ENCODE peak calls at places on chromosomes 4 and X, in seven cellular contexts. One of them, this sample, is unnamed.
A peak's percentile ranks its signal among the peaks of the same experiment; 100 is the strongest.

GRCh38 chr4:184755278-184755677 is 21.4 kb upstream of the CENPU start:
- DNase-seq in PC-3: peak; percentile 86
- DNase-seq in HFF-Myc: no peak
- DNase-seq in esophagus squamous epithelium: no peak
- DNase-seq in tibial nerve: no peak
- DNase-seq in adrenal gland: no peak
- DNase-seq in AG10803: peak; percentile 67
- DNase-seq in this sample: peak; percentile 41

GRCh38 chrX:106875151-106875550 is 28.0 kb downstream of the RIPPLY1 start:
- DNase-seq in AG10803: peak; percentile 44
- DNase-seq in adrenal gland: no peak
- DNase-seq in esophagus squamous epithelium: no peak
- DNase-seq in tibial nerve: no peak
- DNase-seq in PC-3: no peak
- DNase-seq in HFF-Myc: no peak
- DNase-seq in this sample: no peak

GRCh38 chr4:95889662-95890061 is 49.8 kb downstream of the PDHA2 start:
- DNase-seq in HFF-Myc: no peak
- DNase-seq in esophagus squamous epithelium: no peak
- DNase-seq in tibial nerve: no peak
- DNase-seq in AG10803: no peak
- DNase-seq in adrenal gland: no peak
- DNase-seq in PC-3: peak; percentile 6
- DNase-seq in this sample: no peak

GRCh38 chrX:119155416-119156035 is 27.9 kb upstream of the KIAA1210 start:
- DNase-seq in AG10803: peak; percentile 45
- DNase-seq in tibial nerve: no peak
- DNase-seq in adrenal gland: no peak
- DNase-seq in PC-3: peak; percentile 95
- DNase-seq in HFF-Myc: peak; percentile 29
- DNase-seq in esophagus squamous epithelium: no peak
- DNase-seq in this sample: no peak

GRCh38 chr4:104772849-104773248 is 278.2 kb upstream of the CXXC4 start:
- DNase-seq in HFF-Myc: no peak
- DNase-seq in tibial nerve: no peak
- DNase-seq in AG10803: no peak
- DNase-seq in adrenal gland: no peak
- DNase-seq in esophagus squamous epithelium: no peak
- DNase-seq in PC-3: peak; percentile 2
- DNase-seq in this sample: no peak

GRCh38 chr4:55884851-55885219 is 31.4 kb downstream of the EXOC1 start:
- DNase-seq in tibial nerve: no peak
- DNase-seq in HFF-Myc: no peak
- DNase-seq in AG10803: no peak
- DNase-seq in esophagus squamous epithelium: no peak
- DNase-seq in adrenal gland: no peak
- DNase-seq in PC-3: no peak
- DNase-seq in this sample: no peak

GRCh38 chr4:26320159-26320452 is 708 bp upstream of the RBPJ start:
- DNase-seq in esophagus squamous epithelium: no peak
- DNase-seq in AG10803: peak; percentile 39
- DNase-seq in HFF-Myc: no peak
- DNase-seq in PC-3: no peak
- DNase-seq in adrenal gland: no peak
- DNase-seq in tibial nerve: no peak
- DNase-seq in this sample: no peak

GRCh38 chr4:25676221-25676620 is 20.6 kb downstream of the SLC34A2 start:
- DNase-seq in esophagus squamous epithelium: no peak
- DNase-seq in tibial nerve: no peak
- DNase-seq in adrenal gland: no peak
- DNase-seq in PC-3: no peak
- DNase-seq in AG10803: no peak
- DNase-seq in HFF-Myc: no peak
- DNase-seq in this sample: no peak

GRCh38 chrX:37599735-37600134 is 28.3 kb downstream of the LANCL3 start:
- DNase-seq in adrenal gland: no peak
- DNase-seq in AG10803: no peak
- DNase-seq in tibial nerve: no peak
- DNase-seq in esophagus squamous epithelium: no peak
- DNase-seq in PC-3: peak; percentile 82
- DNase-seq in HFF-Myc: no peak
- DNase-seq in this sample: no peak

GRCh38 chr4:146957252-146957651 is 11.6 kb upstream of the TTC29 start:
- DNase-seq in HFF-Myc: peak; percentile 92
- DNase-seq in tibial nerve: no peak
- DNase-seq in AG10803: peak; percentile 88
- DNase-seq in adrenal gland: no peak
- DNase-seq in PC-3: peak; percentile 78
- DNase-seq in esophagus squamous epithelium: no peak
- DNase-seq in this sample: no peak

GRCh38 chrX:9873952-9874351 is 87.7 kb downstream of the SHROOM2 start:
- DNase-seq in tibial nerve: no peak
- DNase-seq in adrenal gland: peak; percentile 64
- DNase-seq in AG10803: no peak
- DNase-seq in esophagus squamous epithelium: no peak
- DNase-seq in PC-3: peak; percentile 61
- DNase-seq in HFF-Myc: no peak
- DNase-seq in this sample: no peak

GRCh38 chrX:150085881-150086280 is 147.6 kb upstream of the EOLA2 start:
- DNase-seq in adrenal gland: no peak
- DNase-seq in PC-3: peak; percentile 59
- DNase-seq in AG10803: no peak
- DNase-seq in HFF-Myc: no peak
- DNase-seq in tibial nerve: no peak
- DNase-seq in esophagus squamous epithelium: no peak
- DNase-seq in this sample: no peak

GRCh38 chrX:118612290-118612689 is 115.1 kb upstream of the IL13RA1 start:
- DNase-seq in adrenal gland: no peak
- DNase-seq in esophagus squamous epithelium: no peak
- DNase-seq in PC-3: no peak
- DNase-seq in tibial nerve: no peak
- DNase-seq in HFF-Myc: no peak
- DNase-seq in AG10803: no peak
- DNase-seq in this sample: no peak

GRCh38 chrX:108198420-108198819 is 106.8 kb downstream of the ATG4A start:
- DNase-seq in tibial nerve: no peak
- DNase-seq in HFF-Myc: no peak
- DNase-seq in PC-3: no peak
- DNase-seq in esophagus squamous epithelium: no peak
- DNase-seq in adrenal gland: no peak
- DNase-seq in AG10803: no peak
- DNase-seq in this sample: no peak

GRCh38 chr4:121070696-121071639 is 1.4 kb downstream of the NDNF start:
- DNase-seq in adrenal gland: peak; percentile 45
- DNase-seq in HFF-Myc: no peak
- DNase-seq in AG10803: peak; percentile 58
- DNase-seq in PC-3: no peak
- DNase-seq in esophagus squamous epithelium: no peak
- DNase-seq in tibial nerve: peak; percentile 15
- DNase-seq in this sample: peak; percentile 41

GRCh38 chrX:19986531-19986930 is 4.3 kb downstream of the BCLAF3 start:
- DNase-seq in AG10803: peak; percentile 5
- DNase-seq in PC-3: no peak
- DNase-seq in tibial nerve: no peak
- DNase-seq in esophagus squamous epithelium: no peak
- DNase-seq in HFF-Myc: no peak
- DNase-seq in adrenal gland: no peak
- DNase-seq in this sample: no peak

GRCh38 chr4:188735082-188735481 is 595.8 kb downstream of the TRIML1 start:
- DNase-seq in PC-3: no peak
- DNase-seq in esophagus squamous epithelium: no peak
- DNase-seq in AG10803: no peak
- DNase-seq in adrenal gland: no peak
- DNase-seq in tibial nerve: no peak
- DNase-seq in HFF-Myc: no peak
- DNase-seq in this sample: no peak

GRCh38 chr4:100106982-100107381 is 83.3 kb downstream of the DDIT4L start:
- DNase-seq in tibial nerve: no peak
- DNase-seq in HFF-Myc: no peak
- DNase-seq in PC-3: no peak
- DNase-seq in adrenal gland: no peak
- DNase-seq in esophagus squamous epithelium: no peak
- DNase-seq in AG10803: no peak
- DNase-seq in this sample: no peak

GRCh38 chr4:47209833-47210232 is 178.5 kb downstream of the GABRB1 start:
- DNase-seq in AG10803: peak; percentile 42
- DNase-seq in tibial nerve: no peak
- DNase-seq in HFF-Myc: no peak
- DNase-seq in adrenal gland: no peak
- DNase-seq in esophagus squamous epithelium: no peak
- DNase-seq in PC-3: peak; percentile 14
- DNase-seq in this sample: no peak

GRCh38 chrX:77434949-77435348 is 12.2 kb upstream of the FGF16 start:
- DNase-seq in esophagus squamous epithelium: no peak
- DNase-seq in HFF-Myc: no peak
- DNase-seq in PC-3: peak; percentile 61
- DNase-seq in tibial nerve: no peak
- DNase-seq in adrenal gland: no peak
- DNase-seq in AG10803: no peak
- DNase-seq in this sample: no peak

GRCh38 chrX:132270699-132271098 is 51.5 kb upstream of the RAP2C start:
- DNase-seq in adrenal gland: no peak
- DNase-seq in AG10803: peak; percentile 91
- DNase-seq in esophagus squamous epithelium: peak; percentile 0
- DNase-seq in PC-3: peak; percentile 49
- DNase-seq in HFF-Myc: peak; percentile 40
- DNase-seq in tibial nerve: peak; percentile 57
- DNase-seq in this sample: peak; percentile 43
- H3K4me3 ChIP-seq in adrenal gland: no peak overlapping the region
- H3K4me3 ChIP-seq in AG10803: no peak overlapping the region
- H3K4me3 ChIP-seq in esophagus squamous epithelium: no peak overlapping the region
- H3K4me3 ChIP-seq in PC-3: peak overlapping the region; percentile 37
- H3K4me3 ChIP-seq in HFF-Myc: no peak overlapping the region
- H3K4me3 ChIP-seq in tibial nerve: no peak overlapping the region
- H3K4me3 ChIP-seq in this sample: no peak overlapping the region

GRCh38 chr4:97123573-97123972 is 1019.7 kb downstream of the STPG2 start:
- DNase-seq in esophagus squamous epithelium: no peak
- DNase-seq in tibial nerve: no peak
- DNase-seq in PC-3: no peak
- DNase-seq in adrenal gland: no peak
- DNase-seq in HFF-Myc: no peak
- DNase-seq in AG10803: no peak
- DNase-seq in this sample: no peak
- H3K4me3 ChIP-seq in esophagus squamous epithelium: no peak overlapping the region
- H3K4me3 ChIP-seq in tibial nerve: no peak overlapping the region
- H3K4me3 ChIP-seq in PC-3: no peak overlapping the region
- H3K4me3 ChIP-seq in adrenal gland: no peak overlapping the region
- H3K4me3 ChIP-seq in HFF-Myc: no peak overlapping the region
- H3K4me3 ChIP-seq in AG10803: no peak overlapping the region
- H3K4me3 ChIP-seq in this sample: no peak overlapping the region

GRCh38 chr4:3107271-3108185 is 33.0 kb downstream of the HTT start:
- DNase-seq in adrenal gland: no peak
- DNase-seq in PC-3: no peak
- DNase-seq in AG10803: peak; percentile 36
- DNase-seq in HFF-Myc: no peak
- DNase-seq in esophagus squamous epithelium: no peak
- DNase-seq in tibial nerve: peak; percentile 40
- DNase-seq in this sample: no peak
- H3K4me3 ChIP-seq in adrenal gland: no peak overlapping the region
- H3K4me3 ChIP-seq in PC-3: no peak overlapping the region
- H3K4me3 ChIP-seq in AG10803: no peak overlapping the region
- H3K4me3 ChIP-seq in HFF-Myc: no peak overlapping the region
- H3K4me3 ChIP-seq in esophagus squamous epithelium: no peak overlapping the region
- H3K4me3 ChIP-seq in tibial nerve: no peak overlapping the region
- H3K4me3 ChIP-seq in this sample: no peak overlapping the region

GRCh38 chr4:108256538-108256937 is 87.8 kb upstream of the LEF1 start:
- DNase-seq in HFF-Myc: no peak
- DNase-seq in tibial nerve: no peak
- DNase-seq in AG10803: no peak
- DNase-seq in PC-3: no peak
- DNase-seq in esophagus squamous epithelium: no peak
- DNase-seq in adrenal gland: no peak
- DNase-seq in this sample: no peak
- H3K4me3 ChIP-seq in HFF-Myc: no peak overlapping the region
- H3K4me3 ChIP-seq in tibial nerve: no peak overlapping the region
- H3K4me3 ChIP-seq in AG10803: no peak overlapping the region
- H3K4me3 ChIP-seq in PC-3: no peak overlapping the region
- H3K4me3 ChIP-seq in esophagus squamous epithelium: no peak overlapping the region
- H3K4me3 ChIP-seq in adrenal gland: no peak overlapping the region
- H3K4me3 ChIP-seq in this sample: no peak overlapping the region

DNA sequence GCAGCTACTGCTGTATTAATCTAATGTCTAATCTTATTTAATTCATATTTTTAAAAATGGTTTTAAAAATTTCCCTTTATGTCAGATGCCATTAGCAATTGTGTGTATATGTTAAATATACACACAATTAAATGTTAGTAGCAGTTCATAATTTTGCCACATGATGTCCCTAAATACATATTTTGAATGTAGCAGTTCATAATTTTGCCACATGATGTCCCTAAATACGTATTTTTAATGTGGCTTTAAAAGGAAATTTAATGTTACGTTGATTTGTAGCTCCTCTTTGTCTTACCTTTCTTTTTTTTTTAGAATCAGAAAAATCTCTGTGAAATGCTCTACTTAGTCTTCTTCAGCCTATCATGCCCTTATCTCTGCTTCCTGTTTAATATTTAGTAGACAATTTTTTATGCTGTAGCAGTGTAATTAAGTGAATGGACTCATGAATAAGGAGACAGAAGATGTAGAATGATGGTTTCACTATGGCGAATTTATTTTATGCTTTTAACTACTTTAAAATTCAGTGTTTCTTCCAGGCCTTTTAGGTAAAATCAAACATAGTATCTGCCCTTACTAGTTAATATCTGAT is 26.1 kb downstream of the RBM46 start:
- DNase-seq in esophagus squamous epithelium: no peak
- DNase-seq in tibial nerve: no peak
- DNase-seq in adrenal gland: no peak
- DNase-seq in AG10803: peak; percentile 54
- DNase-seq in HFF-Myc: peak; percentile 30
- DNase-seq in PC-3: peak; percentile 71
- DNase-seq in this sample: no peak
- H3K4me3 ChIP-seq in esophagus squamous epithelium: no peak overlapping the region
- H3K4me3 ChIP-seq in tibial nerve: no peak overlapping the region
- H3K4me3 ChIP-seq in adrenal gland: no peak overlapping the region
- H3K4me3 ChIP-seq in AG10803: no peak overlapping the region
- H3K4me3 ChIP-seq in HFF-Myc: no peak overlapping the region
- H3K4me3 ChIP-seq in PC-3: peak overlapping the region; percentile 41
- H3K4me3 ChIP-seq in this sample: no peak overlapping the region